ENCODE peak calls at places on chromosomes 5 and 9, in ten cellular contexts. One of them, this sample, is unnamed.

GRCh38 chr9:86795047-86795437 is 152.3 kb downstream of the GAS1 start:
- DNase-seq in fibroblast of the aortic adventitia: peak; percentile 29
- DNase-seq in psoas muscle: no peak
- DNase-seq in hepatocyte: no peak
- DNase-seq in GM06990: no peak
- DNase-seq in AG09309: no peak
- DNase-seq in CD8-positive, alpha-beta T cell: no peak
- DNase-seq in stomach: no peak
- DNase-seq in dorsolateral prefrontal cortex: no peak
- DNase-seq in foreskin fibroblast: no peak
- DNase-seq in this sample: no peak

GRCh38 chr9:132008184-132008781 is 71.4 kb downstream of the MED27 start:
- DNase-seq in psoas muscle: no peak
- DNase-seq in GM06990: no peak
- DNase-seq in fibroblast of the aortic adventitia: peak; percentile 28
- DNase-seq in dorsolateral prefrontal cortex: no peak
- DNase-seq in CD8-positive, alpha-beta T cell: no peak
- DNase-seq in AG09309: no peak
- DNase-seq in hepatocyte: no peak
- DNase-seq in foreskin fibroblast: peak; percentile 51
- DNase-seq in stomach: no peak
- DNase-seq in this sample: no peak

GRCh38 chr5:32504923-32505596 is 60.5 kb upstream of the ZFR start:
- DNase-seq in psoas muscle: peak; percentile 52
- DNase-seq in CD8-positive, alpha-beta T cell: no peak
- DNase-seq in hepatocyte: peak; percentile 83
- DNase-seq in stomach: no peak
- DNase-seq in foreskin fibroblast: peak; percentile 93
- DNase-seq in AG09309: peak; percentile 94
- DNase-seq in dorsolateral prefrontal cortex: peak; percentile 72
- DNase-seq in fibroblast of the aortic adventitia: peak; percentile 98
- DNase-seq in GM06990: no peak
- DNase-seq in this sample: peak; percentile 92

GRCh38 chr5:65823820-65824445 is 101.9 kb downstream of the NLN start:
- DNase-seq in foreskin fibroblast: no peak
- DNase-seq in GM06990: no peak
- DNase-seq in stomach: no peak
- DNase-seq in psoas muscle: no peak
- DNase-seq in fibroblast of the aortic adventitia: no peak
- DNase-seq in dorsolateral prefrontal cortex: no peak
- DNase-seq in CD8-positive, alpha-beta T cell: no peak
- DNase-seq in AG09309: no peak
- DNase-seq in hepatocyte: no peak
- DNase-seq in this sample: no peak

GRCh38 chr5:155394727-155395126 is 381.2 kb downstream of the KIF4B start:
- DNase-seq in stomach: no peak
- DNase-seq in foreskin fibroblast: no peak
- DNase-seq in CD8-positive, alpha-beta T cell: no peak
- DNase-seq in dorsolateral prefrontal cortex: no peak
- DNase-seq in GM06990: no peak
- DNase-seq in fibroblast of the aortic adventitia: no peak
- DNase-seq in hepatocyte: no peak
- DNase-seq in psoas muscle: no peak
- DNase-seq in AG09309: no peak
- DNase-seq in this sample: no peak

GRCh38 chr5:38724301-38725030 is 121.3 kb upstream of the OSMR start:
- DNase-seq in dorsolateral prefrontal cortex: no peak
- DNase-seq in fibroblast of the aortic adventitia: peak; percentile 51
- DNase-seq in stomach: no peak
- DNase-seq in psoas muscle: no peak
- DNase-seq in hepatocyte: no peak
- DNase-seq in foreskin fibroblast: peak; percentile 64
- DNase-seq in GM06990: no peak
- DNase-seq in CD8-positive, alpha-beta T cell: no peak
- DNase-seq in AG09309: no peak
- DNase-seq in this sample: no peak

GRCh38 chr5:54745599-54745998 is 228.0 kb downstream of the SNX18 start:
- DNase-seq in stomach: no peak
- DNase-seq in GM06990: no peak
- DNase-seq in hepatocyte: no peak
- DNase-seq in dorsolateral prefrontal cortex: no peak
- DNase-seq in fibroblast of the aortic adventitia: no peak
- DNase-seq in AG09309: no peak
- DNase-seq in CD8-positive, alpha-beta T cell: no peak
- DNase-seq in psoas muscle: no peak
- DNase-seq in foreskin fibroblast: no peak
- DNase-seq in this sample: no peak

GRCh38 chr5:123752576-123752975 is 240.6 kb downstream of the CSNK1G3 start:
- DNase-seq in hepatocyte: peak; percentile 36
- DNase-seq in AG09309: peak; percentile 75
- DNase-seq in foreskin fibroblast: peak; percentile 81
- DNase-seq in CD8-positive, alpha-beta T cell: no peak
- DNase-seq in GM06990: no peak
- DNase-seq in fibroblast of the aortic adventitia: peak; percentile 94
- DNase-seq in stomach: no peak
- DNase-seq in psoas muscle: no peak
- DNase-seq in dorsolateral prefrontal cortex: no peak
- DNase-seq in this sample: peak; percentile 63

GRCh38 chr5:122076669-122077450 is 1.2 kb downstream of the LOX start:
- DNase-seq in dorsolateral prefrontal cortex: peak; percentile 68
- DNase-seq in stomach: peak; percentile 75
- DNase-seq in GM06990: peak; percentile 24
- DNase-seq in hepatocyte: peak; percentile 91
- DNase-seq in AG09309: no peak
- DNase-seq in psoas muscle: peak; percentile 77
- DNase-seq in foreskin fibroblast: peak; percentile 64
- DNase-seq in CD8-positive, alpha-beta T cell: no peak
- DNase-seq in fibroblast of the aortic adventitia: peak; percentile 80
- DNase-seq in this sample: no peak

GRCh38 chr9:3746296-3747275 is 220.8 kb upstream of the RFX3 start:
- DNase-seq in dorsolateral prefrontal cortex: no peak
- DNase-seq in AG09309: peak; percentile 52
- DNase-seq in psoas muscle: no peak
- DNase-seq in stomach: no peak
- DNase-seq in fibroblast of the aortic adventitia: peak; percentile 80
- DNase-seq in hepatocyte: peak; percentile 38
- DNase-seq in foreskin fibroblast: peak; percentile 79
- DNase-seq in CD8-positive, alpha-beta T cell: no peak
- DNase-seq in GM06990: no peak
- DNase-seq in this sample: no peak

GRCh38 chr9:81844131-81844567 is 84.1 kb upstream of the SPATA31D4 start:
- DNase-seq in hepatocyte: peak; percentile 43
- DNase-seq in stomach: no peak
- DNase-seq in dorsolateral prefrontal cortex: no peak
- DNase-seq in AG09309: no peak
- DNase-seq in foreskin fibroblast: no peak
- DNase-seq in GM06990: no peak
- DNase-seq in CD8-positive, alpha-beta T cell: no peak
- DNase-seq in fibroblast of the aortic adventitia: no peak
- DNase-seq in psoas muscle: no peak
- DNase-seq in this sample: no peak

GRCh38 chr9:111645806-111646205 is 14.7 kb downstream of the DNAJC25 start:
- DNase-seq in hepatocyte: no peak
- DNase-seq in stomach: no peak
- DNase-seq in psoas muscle: no peak
- DNase-seq in foreskin fibroblast: no peak
- DNase-seq in fibroblast of the aortic adventitia: peak; percentile 41
- DNase-seq in CD8-positive, alpha-beta T cell: no peak
- DNase-seq in AG09309: no peak
- DNase-seq in dorsolateral prefrontal cortex: no peak
- DNase-seq in GM06990: no peak
- DNase-seq in this sample: no peak

GRCh38 chr5:170623576-170624181 is 119.9 kb downstream of the KCNIP1 start:
- DNase-seq in hepatocyte: peak; percentile 81
- DNase-seq in foreskin fibroblast: peak; percentile 20
- DNase-seq in AG09309: no peak
- DNase-seq in GM06990: peak; percentile 18
- DNase-seq in fibroblast of the aortic adventitia: peak; percentile 42
- DNase-seq in dorsolateral prefrontal cortex: no peak
- DNase-seq in stomach: peak; percentile 35
- DNase-seq in CD8-positive, alpha-beta T cell: no peak
- DNase-seq in psoas muscle: no peak
- DNase-seq in this sample: peak; percentile 5

GRCh38 chr9:114989600-114990410 is 59.4 kb upstream of the TNFSF8 start:
- DNase-seq in fibroblast of the aortic adventitia: no peak
- DNase-seq in dorsolateral prefrontal cortex: no peak
- DNase-seq in hepatocyte: no peak
- DNase-seq in foreskin fibroblast: no peak
- DNase-seq in psoas muscle: no peak
- DNase-seq in CD8-positive, alpha-beta T cell: no peak
- DNase-seq in AG09309: no peak
- DNase-seq in GM06990: peak; percentile 64
- DNase-seq in stomach: no peak
- DNase-seq in this sample: no peak
- TF ChIP-seq CTCF in fibroblast of the aortic adventitia: no peak
- TF ChIP-seq CTCF in dorsolateral prefrontal cortex: no peak
- TF ChIP-seq CTCF in hepatocyte: no peak
- TF ChIP-seq CTCF in foreskin fibroblast: no peak
- TF ChIP-seq CTCF in psoas muscle: no peak
- TF ChIP-seq CTCF in CD8-positive, alpha-beta T cell: no peak
- TF ChIP-seq CTCF in AG09309: no peak
- TF ChIP-seq CTCF in GM06990: no peak
- TF ChIP-seq CTCF in stomach: no peak
- TF ChIP-seq CTCF in this sample: no peak

GRCh38 chr5:7094626-7095025 is 301.3 kb upstream of the ADCY2 start:
- DNase-seq in hepatocyte: peak; percentile 65
- DNase-seq in AG09309: no peak
- DNase-seq in GM06990: no peak
- DNase-seq in foreskin fibroblast: no peak
- DNase-seq in stomach: no peak
- DNase-seq in dorsolateral prefrontal cortex: no peak
- DNase-seq in psoas muscle: no peak
- DNase-seq in CD8-positive, alpha-beta T cell: no peak
- DNase-seq in fibroblast of the aortic adventitia: no peak
- DNase-seq in this sample: no peak
- TF ChIP-seq CTCF in hepatocyte: no peak
- TF ChIP-seq CTCF in AG09309: no peak
- TF ChIP-seq CTCF in GM06990: no peak
- TF ChIP-seq CTCF in foreskin fibroblast: no peak
- TF ChIP-seq CTCF in stomach: no peak
- TF ChIP-seq CTCF in dorsolateral prefrontal cortex: no peak
- TF ChIP-seq CTCF in psoas muscle: no peak
- TF ChIP-seq CTCF in CD8-positive, alpha-beta T cell: no peak
- TF ChIP-seq CTCF in fibroblast of the aortic adventitia: no peak
- TF ChIP-seq CTCF in this sample: no peak

DNA sequence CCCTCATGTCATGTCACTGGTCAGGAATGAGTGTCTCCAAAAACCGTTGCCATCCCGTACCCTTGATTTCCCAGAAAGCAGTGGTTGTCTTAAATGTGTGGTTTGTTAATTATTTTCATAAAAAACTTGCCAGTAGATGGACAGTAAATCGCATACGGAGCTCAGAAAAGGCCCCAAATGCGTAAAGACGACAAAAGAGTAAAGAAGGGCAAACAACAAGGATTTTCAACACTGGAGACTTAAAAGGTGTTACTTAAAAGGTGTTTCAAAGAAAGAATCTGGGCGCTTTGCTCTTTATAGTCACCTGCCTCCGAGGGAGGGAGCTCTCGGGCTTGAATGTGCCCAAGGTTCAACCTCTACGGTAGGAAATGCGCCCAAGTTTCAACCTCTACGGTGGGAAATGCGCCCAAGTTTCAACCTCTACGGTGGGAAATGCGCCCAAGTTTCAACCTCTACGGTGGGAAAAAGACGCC is 727 bp downstream of the KIF27 start:
- DNase-seq in fibroblast of the aortic adventitia: peak; percentile 50
- DNase-seq in GM06990: no peak
- DNase-seq in stomach: peak; percentile 62
- DNase-seq in foreskin fibroblast: no peak
- DNase-seq in CD8-positive, alpha-beta T cell: no peak
- DNase-seq in psoas muscle: no peak
- DNase-seq in dorsolateral prefrontal cortex: peak; percentile 44
- DNase-seq in hepatocyte: peak; percentile 79
- DNase-seq in AG09309: no peak
- DNase-seq in this sample: no peak
- TF ChIP-seq CTCF in fibroblast of the aortic adventitia: peak; percentile 53
- TF ChIP-seq CTCF in GM06990: peak; percentile 59
- TF ChIP-seq CTCF in stomach: no peak
- TF ChIP-seq CTCF in foreskin fibroblast: peak; percentile 39
- TF ChIP-seq CTCF in CD8-positive, alpha-beta T cell: no peak
- TF ChIP-seq CTCF in psoas muscle: no peak
- TF ChIP-seq CTCF in dorsolateral prefrontal cortex: no peak
- TF ChIP-seq CTCF in hepatocyte: no peak
- TF ChIP-seq CTCF in AG09309: peak; percentile 44
- TF ChIP-seq CTCF in this sample: peak; percentile 41

GRCh38 chr5:1769752-1770442 is 29.7 kb downstream of the MRPL36 start:
- DNase-seq in fibroblast of the aortic adventitia: no peak
- DNase-seq in psoas muscle: no peak
- DNase-seq in dorsolateral prefrontal cortex: no peak
- DNase-seq in stomach: no peak
- DNase-seq in GM06990: no peak
- DNase-seq in hepatocyte: no peak
- DNase-seq in foreskin fibroblast: no peak
- DNase-seq in AG09309: no peak
- DNase-seq in CD8-positive, alpha-beta T cell: no peak
- DNase-seq in this sample: no peak

GRCh38 chr5:1769017-1769640 is 30.5 kb downstream of the MRPL36 start:
- DNase-seq in fibroblast of the aortic adventitia: no peak
- DNase-seq in GM06990: no peak
- DNase-seq in AG09309: no peak
- DNase-seq in psoas muscle: no peak
- DNase-seq in CD8-positive, alpha-beta T cell: no peak
- DNase-seq in stomach: no peak
- DNase-seq in hepatocyte: no peak
- DNase-seq in dorsolateral prefrontal cortex: no peak
- DNase-seq in foreskin fibroblast: no peak
- DNase-seq in this sample: no peak

GRCh38 chr5:1771149-1772065 is 28.2 kb downstream of the MRPL36 start:
- DNase-seq in GM06990: no peak
- DNase-seq in dorsolateral prefrontal cortex: no peak
- DNase-seq in foreskin fibroblast: no peak
- DNase-seq in AG09309: no peak
- DNase-seq in hepatocyte: no peak
- DNase-seq in stomach: no peak
- DNase-seq in psoas muscle: no peak
- DNase-seq in fibroblast of the aortic adventitia: no peak
- DNase-seq in CD8-positive, alpha-beta T cell: no peak
- DNase-seq in this sample: no peak

GRCh38 chr5:1770443-1770802 is 29.2 kb downstream of the MRPL36 start:
- DNase-seq in dorsolateral prefrontal cortex: no peak
- DNase-seq in CD8-positive, alpha-beta T cell: no peak
- DNase-seq in psoas muscle: no peak
- DNase-seq in foreskin fibroblast: no peak
- DNase-seq in stomach: no peak
- DNase-seq in GM06990: no peak
- DNase-seq in hepatocyte: no peak
- DNase-seq in AG09309: no peak
- DNase-seq in fibroblast of the aortic adventitia: no peak
- DNase-seq in this sample: no peak

DNA sequence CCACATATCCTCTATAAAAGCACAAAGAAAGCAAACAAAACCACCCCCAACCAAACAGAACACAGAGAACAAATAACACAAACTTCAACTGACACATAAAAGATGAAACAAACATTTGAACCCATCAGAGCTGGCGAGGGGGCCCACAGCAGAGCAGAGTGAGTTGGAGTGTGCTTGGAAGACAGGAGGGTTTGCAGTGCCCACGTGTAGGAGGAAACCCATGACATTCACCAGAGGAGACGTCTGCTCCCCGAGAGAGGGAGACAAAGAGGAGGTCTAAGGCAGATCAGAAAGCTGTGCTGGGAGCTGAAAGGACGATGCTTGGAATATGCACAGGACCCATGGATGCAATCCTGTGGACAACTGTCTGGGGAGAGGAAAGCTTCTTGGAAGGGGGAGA is 27.0 kb downstream of the MRPL36 start:
- DNase-seq in stomach: no peak
- DNase-seq in fibroblast of the aortic adventitia: peak; percentile 62
- DNase-seq in AG09309: no peak
- DNase-seq in CD8-positive, alpha-beta T cell: no peak
- DNase-seq in GM06990: no peak
- DNase-seq in psoas muscle: no peak
- DNase-seq in foreskin fibroblast: peak; percentile 54
- DNase-seq in dorsolateral prefrontal cortex: no peak
- DNase-seq in hepatocyte: peak; percentile 38
- DNase-seq in this sample: peak; percentile 10
- TF ChIP-seq CTCF in stomach: no peak
- TF ChIP-seq CTCF in fibroblast of the aortic adventitia: peak; percentile 70
- TF ChIP-seq CTCF in AG09309: peak; percentile 72
- TF ChIP-seq CTCF in CD8-positive, alpha-beta T cell: no peak
- TF ChIP-seq CTCF in GM06990: peak; percentile 47
- TF ChIP-seq CTCF in psoas muscle: no peak
- TF ChIP-seq CTCF in foreskin fibroblast: peak; percentile 67
- TF ChIP-seq CTCF in dorsolateral prefrontal cortex: no peak
- TF ChIP-seq CTCF in hepatocyte: peak; percentile 29
- TF ChIP-seq CTCF in this sample: peak; percentile 68

This sample was measured in AG04449.